ENCODE peak calls at places on chromosomes 2 and 18, in six cellular contexts. F is fibroblast of the aortic adventitia, W is choroid plexus epithelial cell, M is HS-27A, C is activated T-helper 1 cell treated with Interleukin-2 at 50 U/mL for 16 hours, J is bronchial epithelial cell. G is an unnamed sample.

GRCh38 chr2:70132244-70133126 is 45.2 kb downstream of the PCBP1 start:
- DNase-seq in M (no peak), F (peak; percentile 72), W (peak; percentile 85), C (no peak), J (peak; percentile 61), G (no peak)

GRCh38 chr2:173118385-173118784 is 42.7 kb downstream of the MAP3K20 start:
- DNase-seq in J (no peak), W (peak; percentile 45), M (no peak), C (no peak), F (no peak), G (no peak)

GRCh38 chr2:157596992-157597681 is 31.5 kb downstream of the ACVR1C start:
- DNase-seq in C (peak; percentile 28), M (no peak), F (peak; percentile 7), J (no peak), W (peak; percentile 29), G (peak; percentile 39)

GRCh38 chr2:205024822-205025518 is 479.7 kb downstream of the PARD3B start:
- DNase-seq in F (peak; percentile 93), M (peak; percentile 74), J (peak; percentile 98), W (peak; percentile 92), C (no peak), G (no peak)

GRCh38 chr18:68568364-68568763 is 146.5 kb downstream of the TMX3 start:
- DNase-seq in F (no peak), M (no peak), C (no peak), J (no peak), W (no peak), G (no peak)

GRCh38 chr18:51739044-51739666 is 541.7 kb upstream of the MEX3C start:
- DNase-seq in J (no peak), F (no peak), W (no peak), C (no peak), M (no peak), G (no peak)

GRCh38 chr2:122019729-122020128 is 264.3 kb downstream of the TSN start:
- DNase-seq in M (no peak), J (no peak), F (no peak), W (no peak), C (no peak), G (no peak)

GRCh38 chr2:195575879-195576391 is 81.1 kb upstream of the SLC39A10 start:
- DNase-seq in M (peak; percentile 53), W (peak; percentile 87), J (peak; percentile 91), C (no peak), F (peak; percentile 96), G (peak; percentile 28)

GRCh38 chr18:25896178-25896780 is 194.1 kb downstream of the SS18 start:
- DNase-seq in F (peak; percentile 61), J (peak; percentile 18), M (peak; percentile 17), W (peak; percentile 71), C (no peak), G (peak; percentile 15)

GRCh38 chr2:177599072-177599688 is 206.6 kb downstream of the AGPS start:
- DNase-seq in W (no peak), F (no peak), C (no peak), M (no peak), J (no peak), G (no peak)

GRCh38 chr2:20930928-20931327 is 108.0 kb upstream of the LDAH start:
- DNase-seq in W (peak; percentile 64), C (no peak), F (peak; percentile 47), M (peak; percentile 92), J (peak; percentile 70), G (no peak)

GRCh38 chr2:175930504-175930903 is 71.6 kb downstream of the LNPK start:
- DNase-seq in C (no peak), J (peak; percentile 55), W (peak; percentile 11), F (no peak), M (no peak), G (no peak)

GRCh38 chr18:79476918-79477685 is 81.4 kb downstream of the NFATC1 start:
- DNase-seq in J (no peak), C (no peak), W (no peak), M (no peak), F (no peak), G (no peak)

GRCh38 chr2:232900811-232901701 is 31.0 kb downstream of the SNORC start:
- DNase-seq in F (no peak), C (no peak), W (no peak), J (no peak), M (no peak), G (no peak)

GRCh38 chr2:104938226-104938941 is 84.5 kb downstream of the POU3F3 start:
- DNase-seq in M (no peak), J (no peak), F (no peak), C (no peak), W (no peak), G (no peak)

GRCh38 chr2:112910219-112910618 is 746 bp upstream of the IL37 start:
- DNase-seq in M (no peak), C (no peak), W (no peak), J (no peak), F (no peak), G (no peak)

GRCh38 chr2:85619617-85620016 is 3.6 kb downstream of the USP39 start:
- DNase-seq in J (peak; percentile 35), M (no peak), F (no peak), W (no peak), C (no peak), G (no peak)

GRCh38 chr2:47301277-47301618 is 101.7 kb upstream of the MSH2 start:
- DNase-seq in C (no peak), F (no peak), W (no peak), M (no peak), J (no peak), G (peak; percentile 14)

GRCh38 chr2:73031725-73032701 is 39.5 kb downstream of the SFXN5 start:
- DNase-seq in J (no peak), F (peak; percentile 11), C (no peak), M (no peak), W (peak; percentile 39), G (no peak)

GRCh38 chr2:142867161-142867560 is 10.3 kb upstream of the KYNU start:
- DNase-seq in W (no peak), M (no peak), F (peak; percentile 28), J (peak; percentile 96), C (no peak), G (no peak)

GRCh38 chr2:238790877-238791276 is 57.0 kb upstream of the TWIST2 start:
- DNase-seq in C (no peak), M (no peak), F (peak; percentile 33), W (no peak), J (no peak), G (no peak)

GRCh38 chr2:242085941-242086621 is 216.6 kb downstream of the RTP5 start:
- DNase-seq in J (no peak), W (peak; percentile 51), M (no peak), C (no peak), F (peak; percentile 55), G (peak; percentile 38)

GRCh38 chr2:179355881-179356280 is 91.2 kb upstream of the SESTD1 start:
- DNase-seq in F (peak; percentile 81), C (no peak), J (no peak), W (no peak), M (no peak), G (no peak)